ENCODE peak calls at places on chromosome 9, in six cellular contexts. U is IMR-90, Y is GM23248, Q is neural progenitor cell, O is OCI-LY7, K is mesendoderm. V is an unnamed sample.

GRCh38 chr9:98770717-98771116 is 25.6 kb downstream of the ANKS6 start:
- DNase-seq in U (no peak), Y (no peak), Q (no peak), O (no peak), K (no peak), V (no peak)

GRCh38 chr9:89748831-89749499 is 144.2 kb downstream of the GADD45G start:
- DNase-seq in U (no peak), Y (no peak), Q (no peak), O (no peak), K (no peak), V (no peak)

GRCh38 chr9:137311171-137311970 is 9.3 kb upstream of the NRARP start:
- DNase-seq in U (peak), Y (peak), Q (peak), O (no peak), K (no peak), V (no peak)

GRCh38 chr9:128892223-128892892 is 10.4 kb downstream of the LRRC8A start:
- DNase-seq in U (peak), Y (peak), Q (no peak), O (no peak), K (no peak), V (no peak)

GRCh38 chr9:19298601-19299000 is 68.1 kb downstream of the DENND4C start:
- DNase-seq in U (no peak), Y (no peak), Q (no peak), O (no peak), K (no peak), V (no peak)

GRCh38 chr9:78692871-78693270 is 395.9 kb downstream of the PSAT1 start:
- DNase-seq in U (peak), Y (peak), Q (no peak), O (no peak), K (peak), V (no peak)

GRCh38 chr9:131407717-131408195 is 13.9 kb downstream of the PRRC2B start:
- DNase-seq in U (no peak), Y (peak), Q (peak), O (no peak), K (peak), V (no peak)

GRCh38 chr9:125516381-125516960 is 190.5 kb downstream of the MAPKAP1 start:
- DNase-seq in U (no peak), Y (no peak), Q (no peak), O (no peak), K (peak), V (no peak)

GRCh38 chr9:100281069-100281468 is 71.7 kb downstream of the TEX10 start:
- DNase-seq in U (no peak), Y (no peak), Q (no peak), O (no peak), K (no peak), V (no peak)

GRCh38 chr9:137417161-137418021 is 5.6 kb downstream of the EXD3 start:
- DNase-seq in U (no peak), Y (no peak), Q (no peak), O (peak), K (no peak), V (no peak)

GRCh38 chr9:117926031-117926655 is 221.9 kb downstream of the TLR4 start:
- DNase-seq in U (no peak), Y (peak), Q (peak), O (no peak), K (peak), V (no peak)

GRCh38 chr9:125106285-125106893 is 36.9 kb downstream of the SCAI start:
- DNase-seq in U (peak), Y (peak), Q (no peak), O (no peak), K (no peak), V (no peak)

GRCh38 chr9:135129137-135129695 is 41.7 kb downstream of the OLFM1 start:
- DNase-seq in U (no peak), Y (no peak), Q (no peak), O (no peak), K (no peak), V (no peak)

GRCh38 chr9:135131488-135131887 is 44.0 kb downstream of the OLFM1 start:
- DNase-seq in U (no peak), Y (no peak), Q (no peak), O (no peak), K (no peak), V (no peak)

GRCh38 chr9:135132008-135132407 is 44.5 kb downstream of the OLFM1 start:
- DNase-seq in U (no peak), Y (no peak), Q (no peak), O (no peak), K (no peak), V (no peak)

GRCh38 chr9:135128035-135128670 is 40.7 kb downstream of the OLFM1 start:
- DNase-seq in U (no peak), Y (no peak), Q (peak), O (no peak), K (peak), V (no peak)

DNA sequence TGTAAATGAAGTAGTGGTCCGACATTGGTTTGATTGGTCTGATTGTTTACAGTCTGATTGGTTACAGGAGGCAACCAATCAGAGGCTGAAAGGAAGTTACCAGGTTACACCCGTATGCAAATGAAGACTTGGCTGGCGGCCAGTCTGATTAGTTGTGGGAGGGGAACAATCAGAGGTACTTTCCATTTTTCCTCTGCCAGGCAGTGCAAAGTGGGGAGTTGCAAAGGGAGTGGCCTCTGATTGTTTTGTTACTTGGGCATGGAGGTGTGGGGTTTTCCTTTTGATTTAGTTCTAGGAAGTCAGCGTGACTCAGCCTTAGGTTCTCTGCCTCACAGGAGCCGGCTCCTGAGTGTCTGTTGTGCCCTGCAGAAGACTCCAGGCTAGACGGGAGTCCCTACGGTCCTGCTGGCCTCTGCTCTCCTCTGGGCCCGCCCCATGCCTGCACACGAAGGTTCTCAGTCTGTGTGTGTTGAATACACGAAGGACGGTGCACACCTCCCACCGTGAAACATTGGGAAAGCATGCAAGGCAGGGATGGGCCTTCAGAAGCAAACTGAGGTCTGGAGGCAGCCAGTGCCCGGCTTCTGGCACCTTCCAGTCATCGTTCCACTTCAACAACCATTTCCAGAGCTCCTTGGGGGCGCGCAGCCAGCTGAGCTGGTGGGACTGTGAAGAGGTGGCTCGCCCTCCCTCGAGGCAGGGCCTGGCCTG is 43.0 kb downstream of the OLFM1 start:
- DNase-seq in U (no peak), Y (peak), Q (no peak), O (no peak), K (peak), V (peak)
- H3K4me2 ChIP-seq in U (no peak), Y (no peak), Q (no peak), O (no peak), K (no peak), V (no peak)

GRCh38 chr9:94639996-94640376 is 668 bp upstream of the FBP1 start:
- DNase-seq in U (no peak), Y (no peak), Q (peak), O (no peak), K (peak), V (no peak)
- H3K4me3 ChIP-seq in U (no peak), Y (peak), Q (peak), O (no peak), K (no peak), V (peak)

DNA sequence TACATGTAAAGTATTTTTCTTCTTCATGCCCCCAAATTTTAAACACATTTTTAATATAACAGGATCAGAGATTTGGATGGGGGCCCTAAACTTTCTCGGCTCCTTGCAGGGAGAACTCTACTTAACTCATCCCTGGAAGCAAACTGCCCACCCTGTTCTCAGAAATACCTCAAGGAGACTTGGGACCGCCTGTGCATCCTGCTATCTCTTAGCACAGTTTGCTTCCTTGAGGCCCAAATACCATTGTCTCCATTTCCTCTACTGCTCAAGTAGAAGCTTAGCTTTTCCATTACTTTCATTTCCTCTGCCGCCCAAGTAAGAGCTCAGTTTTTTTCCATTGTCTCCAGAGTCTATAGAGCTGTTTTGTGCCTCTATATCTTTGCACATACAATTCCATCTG is 137.9 kb downstream of the CEMIP2 start:
- DNase-seq in U (no peak), Y (no peak), Q (no peak), O (no peak), K (peak), V (no peak)
- H3K4me2 ChIP-seq in U (no peak), Y (no peak), Q (no peak), O (no peak), K (no peak), V (no peak)

DNA sequence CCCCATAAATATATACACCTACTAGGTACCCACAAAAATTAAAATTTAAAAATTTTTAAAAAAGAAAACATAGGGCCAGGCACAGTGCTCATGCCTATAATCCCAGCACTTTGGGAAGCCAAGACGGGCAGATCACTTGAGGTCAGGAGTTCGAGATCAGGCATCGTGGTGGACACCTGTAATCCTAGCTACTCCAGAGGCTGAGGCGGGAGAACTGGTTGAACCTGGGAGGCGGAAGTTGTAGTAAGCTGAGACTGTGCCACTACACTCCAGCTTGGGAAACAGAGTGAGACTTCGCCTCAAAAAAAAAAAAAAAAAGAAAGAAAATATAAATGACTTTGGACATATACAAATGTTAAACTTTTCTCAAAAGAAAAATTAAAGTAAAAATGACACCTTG is 33.3 kb upstream of the RNF38 start:
- DNase-seq in U (no peak), Y (no peak), Q (no peak), O (no peak), K (no peak), V (no peak)
- H3K4me3 ChIP-seq in U (no peak), Y (no peak), Q (no peak), O (no peak), K (no peak), V (no peak)

DNA sequence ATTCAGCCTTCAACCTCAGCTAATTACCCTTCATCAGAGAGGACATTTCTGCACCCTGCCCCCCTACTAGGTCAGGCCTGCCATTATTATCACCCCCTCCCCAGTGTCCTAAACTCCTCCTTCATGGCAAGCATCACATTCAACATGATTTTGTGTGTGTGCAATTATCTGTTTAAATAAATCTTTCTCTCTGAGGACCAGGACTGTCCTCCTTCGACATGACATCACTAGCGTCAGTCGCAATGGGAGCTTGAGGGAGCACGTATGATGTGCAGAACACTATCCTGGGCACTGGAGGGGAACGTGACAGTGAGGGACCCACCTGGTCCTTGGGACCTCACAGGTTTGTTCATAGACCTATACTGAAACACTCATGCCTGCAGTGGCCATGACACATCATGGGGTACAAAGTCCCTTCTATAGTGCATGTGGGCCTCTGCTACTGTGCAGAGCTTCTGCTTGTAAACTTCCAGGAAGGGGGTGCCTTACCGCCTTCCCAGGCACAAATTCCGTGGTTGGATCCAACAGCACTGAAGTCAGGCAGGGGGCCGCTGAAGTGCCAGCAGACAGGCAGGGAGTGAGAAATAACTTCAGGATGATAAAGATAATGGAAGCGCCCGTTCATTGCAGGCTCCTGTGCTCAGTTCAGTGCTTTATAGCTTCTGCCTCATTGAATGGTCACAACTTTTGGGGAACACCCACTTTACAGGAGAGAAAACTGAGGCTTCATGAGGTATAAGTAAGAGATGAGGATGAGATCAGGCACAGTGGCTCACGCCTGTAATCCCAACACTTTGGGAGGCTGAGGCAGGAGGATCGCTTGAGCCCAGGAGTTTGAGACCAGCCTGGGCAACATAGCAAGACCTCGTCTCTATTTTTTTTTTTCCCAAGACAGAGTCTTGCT is 36.0 kb upstream of the STXBP1 start:
- DNase-seq in U (no peak), Y (no peak), Q (no peak), O (no peak), K (peak), V (no peak)
- H3K4me2 ChIP-seq in U (no peak), Y (no peak), Q (no peak), O (no peak), K (no peak), V (no peak)